ENCODE peak calls at places on chromosomes 4 and X, in eight cellular contexts. O is cardiac muscle cell, W is DMS 273 treated with DMSO at 0.1 percent for 48 hours, Q is fibroblast of pulmonary artery, B is smooth muscle cell of the brain vasculature, I is osteocyte, L is NCI-H2081, U is dorsolateral prefrontal cortex. J is an unnamed sample.

GRCh38 chrX:17706676-17707075 is 30.6 kb upstream of the SCML1 start:
- DNase-seq in O (peak; percentile 45), W (no peak), Q (peak; percentile 55), B (no peak), I (no peak), L (no peak), U (no peak), J (no peak)

GRCh38 chrX:40154853-40155616 is 57.3 kb upstream of the BCOR start:
- DNase-seq in O (peak; percentile 75), W (no peak), Q (peak; percentile 61), B (no peak), I (no peak), L (peak; percentile 66), U (no peak), J (peak; percentile 83)

GRCh38 chrX:17655232-17656034 is 81.9 kb upstream of the SCML1 start:
- DNase-seq in O (peak; percentile 8), W (no peak), Q (peak; percentile 1), B (no peak), I (no peak), L (no peak), U (no peak), J (no peak)

GRCh38 chrX:50903387-50904027 is 7.0 kb upstream of the BMP15 start:
- DNase-seq in O (peak; percentile 48), W (no peak), Q (peak; percentile 54), B (no peak), I (no peak), L (no peak), U (no peak), J (peak; percentile 33)

GRCh38 chr4:128306992-128307581 is 19.5 kb upstream of the PGRMC2 start:
- DNase-seq in O (no peak), W (no peak), Q (no peak), B (no peak), I (no peak), L (no peak), U (no peak), J (no peak)

GRCh38 chr4:86512631-86513030 is 81.5 kb upstream of the PTPN13 start:
- DNase-seq in O (no peak), W (no peak), Q (no peak), B (no peak), I (no peak), L (no peak), U (no peak), J (no peak)

GRCh38 chr4:74608151-74608949 is 163.4 kb downstream of the AREG start:
- DNase-seq in O (peak; percentile 46), W (no peak), Q (peak; percentile 69), B (no peak), I (no peak), L (no peak), U (no peak), J (no peak)

GRCh38 chr4:17111959-17112659 is 213.7 kb upstream of the LDB2 start:
- DNase-seq in O (peak; percentile 36), W (no peak), Q (peak; percentile 18), B (no peak), I (no peak), L (no peak), U (no peak), J (no peak)

GRCh38 chr4:48058620-48059530 is 42.3 kb downstream of the NIPAL1 start:
- DNase-seq in O (no peak), W (no peak), Q (no peak), B (no peak), I (no peak), L (no peak), U (no peak), J (no peak)

GRCh38 chr4:156536661-156537060 is 434.9 kb downstream of the PDGFC start:
- DNase-seq in O (no peak), W (no peak), Q (no peak), B (no peak), I (no peak), L (no peak), U (no peak), J (no peak)

GRCh38 chr4:16715482-16715881 is 183.0 kb downstream of the LDB2 start:
- DNase-seq in O (peak; percentile 42), W (no peak), Q (peak; percentile 26), B (no peak), I (no peak), L (no peak), U (no peak), J (no peak)

GRCh38 chrX:71420686-71421085 is 54.5 kb downstream of the TAF1 start:
- DNase-seq in O (no peak), W (no peak), Q (no peak), B (no peak), I (no peak), L (no peak), U (no peak), J (peak; percentile 12)

GRCh38 chr4:15077969-15078368 is 75.7 kb downstream of the CPEB2 start:
- DNase-seq in O (peak; percentile 83), W (no peak), Q (peak; percentile 72), B (peak; percentile 45), I (no peak), L (no peak), U (no peak), J (no peak)

GRCh38 chr4:111454961-111455360 is 690.3 kb upstream of the FAM241A start:
- DNase-seq in O (peak; percentile 20), W (no peak), Q (peak; percentile 7), B (no peak), I (no peak), L (no peak), U (no peak), J (no peak)

GRCh38 chr4:128716325-128716724 is 93.2 kb upstream of the JADE1 start:
- DNase-seq in O (no peak), W (no peak), Q (no peak), B (no peak), I (no peak), L (no peak), U (no peak), J (no peak)

GRCh38 chrX:68938244-68939004 is 109.6 kb downstream of the EFNB1 start:
- DNase-seq in O (peak; percentile 91), W (no peak), Q (peak; percentile 82), B (no peak), I (peak; percentile 80), L (no peak), U (no peak), J (no peak)

GRCh38 chr4:87492617-87493016 is 36.6 kb downstream of the SPARCL1 start:
- DNase-seq in O (peak; percentile 73), W (no peak), Q (peak; percentile 67), B (no peak), I (no peak), L (no peak), U (no peak), J (no peak)

GRCh38 chr4:108171541-108172230 is 3.0 kb upstream of the LEF1 start:
- DNase-seq in O (no peak), W (no peak), Q (no peak), B (no peak), I (no peak), L (no peak), U (no peak), J (no peak)

GRCh38 chrX:67779099-67779498 is 235.3 kb downstream of the AR start:
- DNase-seq in O (no peak), W (no peak), Q (no peak), B (no peak), I (no peak), L (no peak), U (no peak), J (no peak)

GRCh38 chr4:112516401-112517066 is 554 bp upstream of the NEUROG2 start:
- DNase-seq in O (no peak), W (no peak), Q (no peak), B (no peak), I (no peak), L (peak; percentile 22), U (no peak), J (peak; percentile 79)

GRCh38 chr4:166146806-166147540 is 273.9 kb downstream of the TLL1 start:
- DNase-seq in O (peak; percentile 6), W (no peak), Q (peak; percentile 74), B (no peak), I (no peak), L (peak; percentile 3), U (no peak), J (no peak)

GRCh38 chr4:138192113-138192512 is 50.0 kb downstream of the SLC7A11 start:
- DNase-seq in O (no peak), W (no peak), Q (no peak), B (no peak), I (no peak), L (no peak), U (no peak), J (no peak)

GRCh38 chr4:85733798-85734197 is 258.8 kb downstream of the ARHGAP24 start:
- DNase-seq in O (no peak), W (no peak), Q (no peak), B (no peak), I (no peak), L (no peak), U (no peak), J (no peak)

GRCh38 chrX:112636951-112637541 is 42.7 kb downstream of the LHFPL1 start:
- DNase-seq in O (peak; percentile 33), W (no peak), Q (peak; percentile 54), B (no peak), I (no peak), L (no peak), U (no peak), J (no peak)

GRCh38 chr4:74109116-74109791 is 10.3 kb upstream of the CXCL2 start:
- DNase-seq in O (peak; percentile 97), W (no peak), Q (peak; percentile 98), B (no peak), I (no peak), L (no peak), U (no peak), J (no peak)

GRCh38 chr4:8228319-8229250 is 29.5 kb downstream of the SH3TC1 start:
- DNase-seq in O (peak; percentile 84), W (no peak), Q (peak; percentile 85), B (peak; percentile 52), I (no peak), L (no peak), U (no peak), J (no peak)

GRCh38 chr4:83921124-83921523 is 385.2 kb downstream of the GPAT3 start:
- DNase-seq in O (no peak), W (no peak), Q (no peak), B (no peak), I (no peak), L (no peak), U (no peak), J (no peak)

GRCh38 chr4:77028241-77028640 is 47.5 kb downstream of the CCNI start:
- DNase-seq in O (no peak), W (no peak), Q (no peak), B (no peak), I (no peak), L (no peak), U (no peak), J (no peak)

GRCh38 chr4:137310593-137311490 is 221.5 kb downstream of the PCDH18 start:
- DNase-seq in O (peak; percentile 87), W (peak; percentile 12), Q (peak; percentile 84), B (peak; percentile 67), I (no peak), L (no peak), U (no peak), J (no peak)

GRCh38 chr4:103364066-103364465 is 165.9 kb upstream of the CENPE start:
- DNase-seq in O (no peak), W (no peak), Q (no peak), B (no peak), I (no peak), L (no peak), U (no peak), J (no peak)

GRCh38 chr4:2648159-2648814 is 107.8 kb downstream of the TNIP2 start:
- DNase-seq in O (no peak), W (no peak), Q (no peak), B (no peak), I (peak; percentile 67), L (no peak), U (no peak), J (no peak)

GRCh38 chr4:87811977-87812376 is 12.6 kb downstream of the IBSP start:
- DNase-seq in O (no peak), W (no peak), Q (no peak), B (no peak), I (no peak), L (no peak), U (no peak), J (no peak)